ENCODE peak calls at places on chromosomes 1 and 21, in nine cellular contexts. Z is heart right ventricle; F is spleen; T is endodermal cell; B is CD8-positive, alpha-beta T cell; G is heart left ventricle; E is CD4-positive, alpha-beta memory T cell; Q is hepatocyte; Y is tibial artery. H is an unnamed sample.

GRCh38 chr1:64982134-64982533 is 15.8 kb upstream of the JAK1 start:
- DNase-seq in Z (no peak), F (no peak), T (no peak), B (no peak), G (no peak), E (no peak), Q (no peak), Y (no peak), H (no peak)

GRCh38 chr1:7108251-7108650 is 323.0 kb downstream of the CAMTA1 start:
- DNase-seq in Z (no peak), F (no peak), T (no peak), B (no peak), G (no peak), E (no peak), Q (no peak), Y (no peak), H (no peak)

GRCh38 chr1:33993301-33993700 is 129.4 kb downstream of the HMGB4 start:
- DNase-seq in Z (no peak), F (no peak), T (no peak), B (no peak), G (no peak), E (no peak), Q (no peak), Y (no peak), H (no peak)

GRCh38 chr1:38138498-38139233 is 92.1 kb upstream of the POU3F1 start:
- DNase-seq in Z (peak; percentile 80), F (no peak), T (peak; percentile 55), B (no peak), G (peak; percentile 85), E (no peak), Q (peak; percentile 90), Y (peak; percentile 85), H (no peak)

GRCh38 chr1:109248797-109249629 is at the start of gene CELSR2:
- DNase-seq in Z (peak; percentile 68), F (peak; percentile 88), T (peak; percentile 91), B (peak; percentile 21), G (peak; percentile 60), E (peak; percentile 64), Q (peak; percentile 86), Y (peak; percentile 74), H (peak; percentile 52)

GRCh38 chr1:52901384-52901783 is 20.2 kb downstream of the ECHDC2 start:
- DNase-seq in Z (no peak), F (no peak), T (no peak), B (no peak), G (no peak), E (no peak), Q (no peak), Y (no peak), H (no peak)

GRCh38 chr1:186055846-186056245 is 319.2 kb downstream of the TPR start:
- DNase-seq in Z (no peak), F (no peak), T (no peak), B (no peak), G (no peak), E (no peak), Q (no peak), Y (no peak), H (no peak)

GRCh38 chr1:226640288-226640687 is 91.7 kb downstream of the STUM start:
- DNase-seq in Z (no peak), F (peak; percentile 71), T (no peak), B (no peak), G (no peak), E (no peak), Q (no peak), Y (no peak), H (no peak)

GRCh38 chr1:246396322-246396721 is 110.8 kb downstream of the SMYD3 start:
- DNase-seq in Z (no peak), F (no peak), T (no peak), B (no peak), G (no peak), E (no peak), Q (no peak), Y (no peak), H (no peak)

GRCh38 chr1:91685994-91686393 is 185.3 kb downstream of the CDC7 start:
- DNase-seq in Z (no peak), F (no peak), T (no peak), B (no peak), G (no peak), E (no peak), Q (no peak), Y (no peak), H (no peak)

GRCh38 chr1:63883494-63884235 is 109.8 kb downstream of the ROR1 start:
- DNase-seq in Z (no peak), F (no peak), T (no peak), B (no peak), G (no peak), E (no peak), Q (no peak), Y (no peak), H (no peak)

GRCh38 chr1:57934745-57935144 is 510.9 kb upstream of the DAB1 start:
- DNase-seq in Z (no peak), F (no peak), T (no peak), B (no peak), G (no peak), E (no peak), Q (no peak), Y (no peak), H (no peak)

GRCh38 chr1:154158307-154159125 is 3.6 kb upstream of the NUP210L start:
- DNase-seq in Z (no peak), F (no peak), T (no peak), B (no peak), G (no peak), E (no peak), Q (no peak), Y (no peak), H (no peak)

GRCh38 chr1:46784666-46785065 is 14.2 kb upstream of the CYP4B1 start:
- DNase-seq in Z (no peak), F (no peak), T (no peak), B (no peak), G (no peak), E (no peak), Q (no peak), Y (no peak), H (no peak)
- H3K4me3 ChIP-seq in Z (no peak overlapping the region), F (no peak overlapping the region), T (no peak overlapping the region), B (no peak overlapping the region), G (no peak overlapping the region), E (no peak overlapping the region), Q (no peak overlapping the region), Y (no peak overlapping the region), H (no peak overlapping the region)

GRCh38 chr1:1347663-1348419 is 1.4 kb downstream of the DVL1 start:
- DNase-seq in Z (no peak), F (no peak), T (peak; percentile 86), B (no peak), G (no peak), E (no peak), Q (peak; percentile 71), Y (no peak), H (no peak)
- H3K4me1 ChIP-seq in Z (peaks cover 40% of the 10 kb centered on the region), F (peaks cover 61% of the 10 kb centered on the region), T (peaks cover 5% of the 10 kb centered on the region), B (peaks cover 11% of the 10 kb centered on the region), G (peaks cover 50% of the 10 kb centered on the region), E (peaks cover 14% of the 10 kb centered on the region), Q (peaks cover 39% of the 10 kb centered on the region), Y (peaks cover 42% of the 10 kb centered on the region), H (no peaks in the 10 kb centered on the region)

GRCh38 chr21:41706263-41706639 is 60.6 kb downstream of the RIPK4 start:
- DNase-seq in Z (no peak), F (no peak), T (no peak), B (no peak), G (no peak), E (no peak), Q (no peak), Y (no peak), H (no peak)

GRCh38 chr21:41705546-41706262 is 61.1 kb downstream of the RIPK4 start:
- DNase-seq in Z (no peak), F (no peak), T (no peak), B (no peak), G (no peak), E (no peak), Q (no peak), Y (no peak), H (no peak)

GRCh38 chr21:41701749-41702148 is 65.1 kb downstream of the RIPK4 start:
- DNase-seq in Z (no peak), F (no peak), T (no peak), B (no peak), G (no peak), E (no peak), Q (peak; percentile 4), Y (no peak), H (no peak)

GRCh38 chr21:41706678-41707077 is 60.2 kb downstream of the RIPK4 start:
- DNase-seq in Z (no peak), F (no peak), T (no peak), B (no peak), G (no peak), E (no peak), Q (peak; percentile 87), Y (no peak), H (no peak)

DNA sequence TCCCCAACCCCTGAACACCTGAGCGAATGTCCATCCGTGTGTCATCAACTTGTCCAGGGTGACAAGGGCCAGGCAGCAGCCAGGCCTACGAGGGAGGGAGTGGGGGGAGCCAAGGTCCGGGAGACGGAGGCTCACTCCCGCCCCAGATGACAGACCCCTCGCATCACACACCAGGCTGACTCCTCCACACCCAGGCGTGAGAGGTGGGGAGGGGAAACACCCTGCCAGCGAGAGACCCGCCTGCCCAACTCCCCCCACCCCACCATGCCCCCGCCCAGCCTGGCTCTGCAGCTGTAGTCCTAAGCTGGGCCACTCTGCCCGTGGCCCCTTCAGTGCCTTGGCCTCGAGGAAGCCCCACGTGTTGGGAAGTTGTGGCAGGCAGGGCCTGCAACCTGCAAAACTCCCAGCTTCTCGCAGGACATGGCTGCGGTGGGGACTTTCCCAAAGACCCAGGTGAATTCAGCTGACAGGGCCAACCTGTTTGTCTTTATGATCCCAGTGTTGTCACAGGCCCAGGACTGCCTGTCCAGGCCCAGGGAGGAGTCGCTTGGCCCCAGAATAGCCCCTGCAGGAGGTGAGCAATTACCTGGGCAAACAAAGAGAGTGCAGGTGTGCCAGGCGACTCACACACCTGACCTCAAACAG is 62.9 kb downstream of the RIPK4 start:
- DNase-seq in Z (no peak), F (no peak), T (no peak), B (no peak), G (no peak), E (no peak), Q (peak; percentile 83), Y (no peak), H (no peak)
- H3K27ac ChIP-seq in Z (no peak overlapping the region), F (no peak overlapping the region), T (no peak overlapping the region), B (no peak overlapping the region), G (no peak overlapping the region), E (no peak overlapping the region), Q (peak overlapping the region; percentile 88), Y (no peak overlapping the region), H (no peak overlapping the region)

DNA sequence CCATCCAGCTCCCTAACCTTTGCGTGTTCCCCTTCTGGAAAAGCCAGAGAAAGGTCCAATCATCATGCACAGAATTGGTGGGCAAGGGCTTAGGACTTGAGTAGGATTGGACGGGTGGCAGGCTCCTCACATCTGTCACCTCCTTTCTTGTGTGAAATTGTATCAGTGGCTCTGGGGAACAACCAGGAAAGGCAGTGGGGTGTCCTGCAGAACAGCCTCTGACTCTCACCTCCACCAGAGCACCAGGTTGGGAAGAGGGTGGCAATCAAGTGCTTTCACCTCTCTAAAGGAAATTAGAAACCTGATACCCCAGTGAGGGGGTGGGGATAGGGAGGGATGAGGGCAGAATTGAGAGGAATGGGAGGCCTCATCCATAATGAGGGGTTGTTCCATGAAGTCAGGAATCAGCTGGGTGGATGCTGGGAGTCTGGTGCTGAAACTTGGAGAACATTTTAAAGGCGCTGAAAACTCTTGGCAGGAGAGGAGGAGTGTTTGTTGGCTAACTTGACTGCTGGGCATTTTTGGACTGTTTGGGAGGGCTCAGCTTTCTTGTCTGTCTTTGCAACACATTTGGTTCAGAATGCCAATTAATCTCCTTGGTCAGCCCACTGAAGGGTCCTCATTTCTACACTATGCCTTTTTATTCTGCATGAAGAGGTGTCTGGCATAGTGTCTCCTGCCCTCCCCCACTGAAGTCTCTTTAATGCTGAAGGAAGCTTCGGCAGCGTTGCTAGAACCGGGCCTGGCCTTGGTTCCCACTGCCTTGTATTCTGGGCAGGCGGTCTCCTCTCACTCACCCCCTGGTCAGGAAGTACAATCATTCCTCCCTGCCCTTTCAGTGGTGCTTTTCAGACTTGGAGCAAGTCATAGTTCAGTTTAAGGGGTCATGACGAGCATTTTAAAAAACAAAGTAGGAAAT is 2.1 kb downstream of the PHGDH start:
- DNase-seq in Z (no peak), F (no peak), T (peak; percentile 81), B (no peak), G (no peak), E (no peak), Q (peak; percentile 21), Y (no peak), H (no peak)
- H3K4me3 ChIP-seq in Z (no peak overlapping the region), F (no peak overlapping the region), T (peak overlapping the region; percentile 99), B (peak overlapping the region; percentile 92), G (peak overlapping the region; percentile 69), E (no peak overlapping the region), Q (peak overlapping the region; percentile 94), Y (peak overlapping the region; percentile 79), H (no peak overlapping the region)